ENCODE peak calls at places on chromosomes 7 and 10, in nine cellular contexts. L, O, H, E, D, Q, P, Z and W are unnamed samples.

GRCh38 chr10:70880077-70880534 is 8.3 kb downstream of the PCBD1 start:
- DNase-seq in L (peak; percentile 84), O (peak; percentile 59), H (peak; percentile 41), E (peak; percentile 43), D (peak; percentile 75), Q (peak; percentile 82), P (peak; percentile 86), Z (peak; percentile 83), W (peak; percentile 73)

GRCh38 chr7:146116452-146117219 is at the start of gene CNTNAP2:
- DNase-seq in L (no peak), O (no peak), H (no peak), E (no peak), D (peak; percentile 79), Q (peak; percentile 67), P (no peak), Z (peak; percentile 12), W (peak; percentile 81)

GRCh38 chr10:104090597-104090996 is 4.9 kb upstream of the COL17A1 start:
- DNase-seq in L (no peak), O (no peak), H (no peak), E (no peak), D (no peak), Q (no peak), P (no peak), Z (no peak), W (no peak)

GRCh38 chr10:132107211-132107946 is 41.6 kb downstream of the JAKMIP3 start:
- DNase-seq in L (no peak), O (no peak), H (no peak), E (no peak), D (no peak), Q (no peak), P (peak; percentile 42), Z (no peak), W (peak; percentile 23)

GRCh38 chr10:91105269-91105668 is 115.2 kb upstream of the PCGF5 start:
- DNase-seq in L (no peak), O (no peak), H (no peak), E (no peak), D (no peak), Q (no peak), P (no peak), Z (no peak), W (no peak)

GRCh38 chr10:58531084-58531695 is 18.5 kb downstream of the BICC1 start:
- DNase-seq in L (peak; percentile 55), O (peak; percentile 62), H (no peak), E (no peak), D (peak; percentile 21), Q (no peak), P (no peak), Z (peak; percentile 83), W (peak; percentile 71)

GRCh38 chr10:86752311-86752710 is 4.1 kb upstream of the BMPR1A start:
- DNase-seq in L (no peak), O (no peak), H (no peak), E (no peak), D (no peak), Q (peak; percentile 39), P (no peak), Z (no peak), W (no peak)

GRCh38 chr7:81236560-81236959 is 317.7 kb upstream of the SEMA3C start:
- DNase-seq in L (no peak), O (no peak), H (no peak), E (no peak), D (no peak), Q (no peak), P (no peak), Z (no peak), W (no peak)

GRCh38 chr10:61793760-61794713 is 107.5 kb upstream of the ARID5B start:
- DNase-seq in L (no peak), O (no peak), H (no peak), E (no peak), D (peak; percentile 61), Q (no peak), P (no peak), Z (peak; percentile 65), W (no peak)